ENCODE peak calls at places on chromosomes 16 and 17, in ten cellular contexts. P is IMR-90; G is stimulated activated CD4-positive, alpha-beta T cell treated with anti-CD3 and anti-CD28 coated beads, Interleukin-1b, Interleukin-23, amount 100 ng/mL, for 48 hours; I is stimulated activated CD8-positive, alpha-beta memory T cell treated with anti-CD3 and anti-CD28 coated beads, Interleukin-15, amount 100 ng/mL, for 24 hours; X is naive thymus-derived CD4-positive, alpha-beta T cell; H is thoracic aorta; Q is astrocyte of the hippocampus; M is activated CD4-positive, alpha-beta T cell treated with anti-CD3 and anti-CD28 coated beads for 24 hours; D is HFFc6; J is PC-3. W is an unnamed sample.

GRCh38 chr16:67406628-67407027 is 9.6 kb downstream of the ZDHHC1 start:
- DNase-seq in I (no peak), P (peak), J (peak), Q (peak), X (no peak), M (no peak), H (no peak), D (peak), G (no peak), W (no peak)

GRCh38 chr16:55622930-55623561 is 32.7 kb upstream of the SLC6A2 start:
- DNase-seq in M (no peak), H (no peak), D (no peak), P (no peak), Q (no peak), I (no peak), X (no peak), J (peak), G (no peak), W (no peak)

GRCh38 chr16:57297856-57298255 is 13.4 kb upstream of the PLLP start:
- DNase-seq in M (no peak), J (no peak), H (no peak), G (peak), D (no peak), X (peak), P (no peak), I (no peak), Q (no peak), W (no peak)

GRCh38 chr17:49996495-49997255 is 1.7 kb upstream of the DLX3 start:
- DNase-seq in P (peak), X (peak), H (no peak), G (peak), D (no peak), J (peak), M (peak), I (peak), Q (peak), W (no peak)

GRCh38 chr17:3978421-3979275 is 14.4 kb upstream of the ATP2A3 start:
- DNase-seq in J (peak), D (no peak), Q (peak), M (no peak), I (no peak), P (no peak), H (no peak), G (no peak), X (no peak), W (no peak)

GRCh38 chr16:81513204-81514040 is 68.8 kb downstream of the CMIP start:
- DNase-seq in M (no peak), Q (peak), J (no peak), X (no peak), G (no peak), P (no peak), I (no peak), H (no peak), D (no peak), W (no peak)

GRCh38 chr17:70093163-70093562 is 18.1 kb downstream of the KCNJ16 start:
- DNase-seq in I (no peak), H (no peak), M (no peak), X (no peak), P (no peak), J (no peak), D (no peak), Q (no peak), G (no peak), W (no peak)

GRCh38 chr17:8670486-8670885 is 40.0 kb upstream of the MYH10 start:
- DNase-seq in P (peak), I (no peak), G (no peak), D (no peak), J (no peak), H (no peak), Q (no peak), X (no peak), M (no peak), W (no peak)

GRCh38 chr17:51427259-51428255 is 167.2 kb downstream of the UTP18 start:
- DNase-seq in H (no peak), M (peak), J (no peak), G (peak), I (no peak), D (no peak), P (no peak), X (peak), Q (no peak), W (no peak)

GRCh38 chr17:47856830-47857229 is 5.9 kb upstream of the SP6 start:
- DNase-seq in P (no peak), M (no peak), Q (no peak), I (no peak), G (no peak), X (no peak), D (no peak), H (no peak), J (no peak), W (no peak)

GRCh38 chr17:7634384-7634783 is 4.4 kb downstream of the SHBG start:
- DNase-seq in P (peak), M (no peak), Q (peak), H (no peak), G (no peak), J (peak), D (peak), X (no peak), I (no peak), W (no peak)

GRCh38 chr16:27529962-27530361 is 19.8 kb downstream of the GTF3C1 start:
- DNase-seq in H (no peak), G (no peak), Q (peak), P (peak), M (no peak), I (no peak), X (no peak), J (peak), D (peak), W (no peak)

GRCh38 chr17:6608321-6608720 is 32.2 kb downstream of the KIAA0753 start:
- DNase-seq in Q (peak), J (peak), P (peak), M (no peak), D (peak), H (no peak), I (no peak), G (no peak), X (no peak), W (no peak)

GRCh38 chr16:22161999-22162657 is at the start of gene SDR42E2:
- DNase-seq in I (no peak), G (peak), D (no peak), H (no peak), X (peak), J (no peak), P (no peak), Q (peak), M (peak), W (no peak)

GRCh38 chr17:65657251-65657828 is 95.9 kb upstream of the AXIN2 start:
- DNase-seq in M (no peak), Q (no peak), P (no peak), G (no peak), X (no peak), D (no peak), H (no peak), J (no peak), I (no peak), W (no peak)

GRCh38 chr16:71626858-71627213 is 852 bp downstream of the MARVELD3 start:
- DNase-seq in J (no peak), M (no peak), D (no peak), P (no peak), X (no peak), H (no peak), G (no peak), I (no peak), Q (no peak), W (no peak)

GRCh38 chr17:63222655-63223054 is 223.5 kb downstream of the CYB561 start:
- DNase-seq in D (no peak), I (no peak), M (peak), X (no peak), G (peak), H (no peak), Q (peak), P (peak), J (no peak), W (no peak)

GRCh38 chr16:75107505-75107904 is 9.1 kb downstream of the LDHD start:
- DNase-seq in X (no peak), D (no peak), H (no peak), G (no peak), Q (no peak), I (no peak), J (no peak), P (no peak), M (no peak), W (no peak)

GRCh38 chr17:82848022-82848592 is 8.3 kb upstream of the ZNF750 start:
- DNase-seq in H (no peak), M (no peak), X (no peak), D (no peak), P (peak), Q (peak), J (no peak), G (peak), I (no peak), W (no peak)

GRCh38 chr17:14061666-14062560 is 7.4 kb upstream of the COX10 start:
- DNase-seq in G (no peak), D (peak), H (no peak), Q (peak), X (no peak), J (peak), M (no peak), I (no peak), P (peak), W (no peak)

GRCh38 chr17:17774009-17774881 is 62.5 kb downstream of the SREBF1 start:
- DNase-seq in G (peak), D (peak), Q (peak), P (peak), M (no peak), X (no peak), J (peak), I (no peak), H (no peak), W (no peak)

GRCh38 chr16:6482861-6483530 is 849.6 kb upstream of the RBFOX1 start:
- DNase-seq in P (no peak), D (no peak), X (no peak), I (no peak), G (no peak), H (no peak), M (no peak), Q (no peak), J (no peak), W (peak)

GRCh38 chr17:45123930-45124796 is 8.2 kb downstream of the PLCD3 start:
- DNase-seq in H (peak), M (no peak), I (no peak), P (peak), J (peak), D (peak), X (no peak), Q (peak), G (no peak), W (no peak)

GRCh38 chr17:27980035-27980434 is 62.4 kb upstream of the NLK start:
- DNase-seq in Q (peak), D (peak), X (no peak), I (no peak), J (peak), M (no peak), G (no peak), P (peak), H (no peak), W (no peak)

GRCh38 chr17:46958192-46958591 is 20.9 kb downstream of the RPRML start:
- DNase-seq in D (no peak), J (no peak), H (no peak), Q (no peak), G (no peak), M (no peak), P (no peak), X (no peak), I (no peak), W (peak)

GRCh38 chr16:71367243-71367976 is 8.9 kb downstream of the CALB2 start:
- DNase-seq in I (no peak), P (peak), Q (peak), X (no peak), H (no peak), G (peak), D (peak), J (peak), M (no peak), W (no peak)

GRCh38 chr16:35409503-35409902 is 1950.1 kb downstream of the TP53TG3F start:
- DNase-seq in I (no peak), M (no peak), J (no peak), D (no peak), Q (no peak), P (no peak), H (no peak), G (no peak), X (no peak), W (no peak)

GRCh38 chr16:71542377-71542776 is 16.2 kb downstream of the CHST4 start:
- DNase-seq in Q (peak), D (no peak), H (no peak), I (no peak), M (peak), J (peak), X (peak), G (peak), P (peak), W (no peak)

GRCh38 chr17:73695035-73695738 is 50.9 kb upstream of the SDK2 start:
- DNase-seq in M (no peak), I (no peak), G (no peak), P (no peak), J (no peak), Q (no peak), X (no peak), H (no peak), D (no peak), W (no peak)

GRCh38 chr16:67842509-67843342 is 606 bp downstream of the THAP11 start:
- DNase-seq in J (peak), D (peak), P (peak), X (peak), I (peak), G (peak), M (peak), H (no peak), Q (peak), W (peak)

GRCh38 chr16:10362077-10362863 is 23.6 kb upstream of the ATF7IP2 start:
- DNase-seq in J (no peak), H (no peak), P (no peak), D (no peak), G (no peak), X (peak), M (no peak), I (no peak), Q (no peak), W (no peak)

GRCh38 chr17:65586899-65587298 is 25.5 kb upstream of the AXIN2 start:
- DNase-seq in D (no peak), H (no peak), G (no peak), Q (no peak), I (no peak), M (no peak), X (no peak), J (no peak), P (no peak), W (no peak)

GRCh38 chr16:67284699-67285646 is 5.6 kb downstream of the PLEKHG4 start:
- DNase-seq in J (peak), D (no peak), I (no peak), G (no peak), P (peak), M (no peak), X (no peak), Q (peak), H (no peak), W (no peak)

GRCh38 chr16:19704321-19705130 is 13.5 kb downstream of the KNOP1 start:
- DNase-seq in P (peak), I (no peak), G (no peak), Q (peak), J (peak), X (no peak), H (no peak), D (peak), M (no peak), W (no peak)